ENCODE peak calls at places on chromosomes 6 and 20, in ten cellular contexts. D is psoas muscle; H is omental fat pad; K is CD4-positive, alpha-beta T cell; Z is tibial nerve; E is ovary; U is HFFc6; N is WTC11; G is left ventricle myocardium inferior; A is hepatocyte. T is an unnamed sample.

GRCh38 chr6:5851261-5851757 is 155.4 kb downstream of the NRN1 start:
- DNase-seq in D (no peak), H (no peak), K (peak), Z (no peak), E (no peak), U (no peak), N (peak), G (peak), A (peak), T (peak)

GRCh38 chr20:1185781-1186334 is 1.1 kb upstream of the TMEM74B start:
- DNase-seq in D (no peak), H (no peak), K (peak), Z (no peak), E (no peak), U (peak), N (peak), G (peak), A (peak), T (peak)

GRCh38 chr6:21593927-21594421 is 423 bp downstream of the SOX4 start:
- DNase-seq in D (no peak), H (no peak), K (no peak), Z (no peak), E (no peak), U (peak), N (peak), G (no peak), A (peak), T (no peak)

GRCh38 chr6:143754204-143754603 is 76.4 kb downstream of the PHACTR2 start:
- DNase-seq in D (no peak), H (no peak), K (no peak), Z (no peak), E (no peak), U (no peak), N (no peak), G (no peak), A (no peak), T (no peak)

GRCh38 chr6:80094017-80094416 is 12.5 kb upstream of the BCKDHB start:
- DNase-seq in D (no peak), H (no peak), K (no peak), Z (no peak), E (no peak), U (peak), N (no peak), G (no peak), A (peak), T (peak)

GRCh38 chr6:31971279-31971992 is 502 bp downstream of the DXO start:
- DNase-seq in D (no peak), H (no peak), K (no peak), Z (no peak), E (peak), U (no peak), N (no peak), G (no peak), A (no peak), T (no peak)

GRCh38 chr20:57556980-57557274 is 4.0 kb upstream of the PCK1 start:
- DNase-seq in D (no peak), H (no peak), K (no peak), Z (no peak), E (no peak), U (no peak), N (no peak), G (no peak), A (no peak), T (no peak)

GRCh38 chr20:51928931-51929330 is 126.6 kb upstream of the SALL4 start:
- DNase-seq in D (no peak), H (no peak), K (no peak), Z (no peak), E (no peak), U (no peak), N (no peak), G (no peak), A (no peak), T (no peak)

GRCh38 chr20:7673841-7674240 is 266.4 kb downstream of the HAO1 start:
- DNase-seq in D (no peak), H (no peak), K (no peak), Z (no peak), E (no peak), U (no peak), N (no peak), G (no peak), A (no peak), T (no peak)

GRCh38 chr20:20824924-20825584 is 112.6 kb upstream of the RALGAPA2 start:
- DNase-seq in D (peak), H (no peak), K (peak), Z (no peak), E (peak), U (no peak), N (peak), G (peak), A (peak), T (peak)

GRCh38 chr20:1302578-1303541 is 26.1 kb downstream of the SDCBP2 start:
- DNase-seq in D (peak), H (no peak), K (no peak), Z (no peak), E (no peak), U (no peak), N (no peak), G (no peak), A (no peak), T (no peak)

GRCh38 chr6:119873107-119873506 is 523.5 kb upstream of the MAN1A1 start:
- DNase-seq in D (no peak), H (no peak), K (no peak), Z (no peak), E (no peak), U (no peak), N (no peak), G (no peak), A (no peak), T (no peak)

GRCh38 chr6:90413867-90414266 is 117.2 kb upstream of the BACH2 start:
- DNase-seq in D (no peak), H (no peak), K (peak), Z (no peak), E (peak), U (no peak), N (peak), G (no peak), A (peak), T (peak)

GRCh38 chr6:157760137-157760536 is 62.9 kb upstream of the SNX9 start:
- DNase-seq in D (no peak), H (no peak), K (no peak), Z (no peak), E (no peak), U (no peak), N (no peak), G (no peak), A (no peak), T (no peak)

GRCh38 chr20:18057106-18057993 is at the start of gene OVOL2:
- DNase-seq in D (no peak), H (no peak), K (no peak), Z (no peak), E (no peak), U (no peak), N (peak), G (no peak), A (peak), T (peak)

GRCh38 chr20:53608456-53609413 is 15.1 kb upstream of the ZNF217 start:
- DNase-seq in D (peak), H (no peak), K (no peak), Z (no peak), E (peak), U (no peak), N (no peak), G (peak), A (peak), T (no peak)

GRCh38 chr20:8646716-8647115 is 422.2 kb upstream of the PLCB4 start:
- DNase-seq in D (no peak), H (no peak), K (no peak), Z (no peak), E (no peak), U (peak), N (no peak), G (no peak), A (no peak), T (no peak)

GRCh38 chr20:35299780-35300179 is 7.6 kb upstream of the FAM83C start:
- DNase-seq in D (no peak), H (no peak), K (no peak), Z (no peak), E (peak), U (no peak), N (no peak), G (no peak), A (no peak), T (no peak)

DNA sequence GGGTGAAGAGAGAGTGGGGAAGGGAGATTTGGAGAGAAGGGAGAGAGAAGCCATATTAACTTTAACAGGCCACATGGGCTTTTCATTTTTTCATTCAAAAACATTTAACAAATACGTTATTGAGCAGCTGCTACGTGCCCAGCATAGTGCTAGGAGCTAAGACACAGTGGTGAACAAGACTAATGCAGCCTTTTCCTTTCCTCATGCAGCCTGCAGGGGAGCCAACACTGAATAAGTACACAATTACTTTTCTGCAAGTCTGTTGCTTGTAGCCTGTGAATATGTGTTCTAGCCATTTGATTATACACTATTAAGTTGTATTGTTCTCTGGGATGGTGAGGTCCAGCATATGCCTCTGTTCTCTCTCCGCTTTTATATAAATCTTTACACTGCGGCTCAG is 1.9 kb upstream of the BLOC1S5 start:
- DNase-seq in D (no peak), H (no peak), K (no peak), Z (no peak), E (no peak), U (no peak), N (no peak), G (no peak), A (no peak), T (no peak)
- TF ChIP-seq CTCF in D (no peak), H (no peak), K (no peak), Z (no peak), E (no peak), U (no peak), N (no peak), G (no peak), A (no peak), T (no peak)

GRCh38 chr6:48736486-48737206 is 625.6 kb upstream of the PTCHD4 start:
- DNase-seq in D (no peak), H (no peak), K (no peak), Z (no peak), E (no peak), U (peak), N (no peak), G (no peak), A (no peak), T (no peak)
- TF ChIP-seq CTCF in D (no peak), H (no peak), K (no peak), Z (no peak), E (no peak), U (peak), N (no peak), G (no peak), A (no peak), T (no peak)

GRCh38 chr6:99790679-99791078 is 184.0 kb downstream of the PRDM13 start:
- DNase-seq in D (no peak), H (no peak), K (no peak), Z (no peak), E (no peak), U (no peak), N (no peak), G (no peak), A (no peak), T (no peak)
- TF ChIP-seq CTCF in D (peak), H (no peak), K (no peak), Z (no peak), E (no peak), U (peak), N (no peak), G (peak), A (peak), T (no peak)

GRCh38 chr6:111871725-111872520 is 1.3 kb downstream of the FYN start:
- DNase-seq in D (no peak), H (no peak), K (peak), Z (no peak), E (peak), U (peak), N (no peak), G (peak), A (peak), T (peak)

GRCh38 chr6:111871207-111871606 is 2.0 kb downstream of the FYN start:
- DNase-seq in D (no peak), H (no peak), K (no peak), Z (no peak), E (no peak), U (no peak), N (no peak), G (no peak), A (no peak), T (peak)

GRCh38 chr6:111872521-111873177 is 603 bp downstream of the FYN start:
- DNase-seq in D (peak), H (no peak), K (peak), Z (peak), E (peak), U (peak), N (peak), G (peak), A (peak), T (peak)

GRCh38 chr6:111874030-111874425 is 776 bp upstream of the FYN start:
- DNase-seq in D (no peak), H (no peak), K (peak), Z (no peak), E (no peak), U (no peak), N (no peak), G (no peak), A (no peak), T (peak)

DNA sequence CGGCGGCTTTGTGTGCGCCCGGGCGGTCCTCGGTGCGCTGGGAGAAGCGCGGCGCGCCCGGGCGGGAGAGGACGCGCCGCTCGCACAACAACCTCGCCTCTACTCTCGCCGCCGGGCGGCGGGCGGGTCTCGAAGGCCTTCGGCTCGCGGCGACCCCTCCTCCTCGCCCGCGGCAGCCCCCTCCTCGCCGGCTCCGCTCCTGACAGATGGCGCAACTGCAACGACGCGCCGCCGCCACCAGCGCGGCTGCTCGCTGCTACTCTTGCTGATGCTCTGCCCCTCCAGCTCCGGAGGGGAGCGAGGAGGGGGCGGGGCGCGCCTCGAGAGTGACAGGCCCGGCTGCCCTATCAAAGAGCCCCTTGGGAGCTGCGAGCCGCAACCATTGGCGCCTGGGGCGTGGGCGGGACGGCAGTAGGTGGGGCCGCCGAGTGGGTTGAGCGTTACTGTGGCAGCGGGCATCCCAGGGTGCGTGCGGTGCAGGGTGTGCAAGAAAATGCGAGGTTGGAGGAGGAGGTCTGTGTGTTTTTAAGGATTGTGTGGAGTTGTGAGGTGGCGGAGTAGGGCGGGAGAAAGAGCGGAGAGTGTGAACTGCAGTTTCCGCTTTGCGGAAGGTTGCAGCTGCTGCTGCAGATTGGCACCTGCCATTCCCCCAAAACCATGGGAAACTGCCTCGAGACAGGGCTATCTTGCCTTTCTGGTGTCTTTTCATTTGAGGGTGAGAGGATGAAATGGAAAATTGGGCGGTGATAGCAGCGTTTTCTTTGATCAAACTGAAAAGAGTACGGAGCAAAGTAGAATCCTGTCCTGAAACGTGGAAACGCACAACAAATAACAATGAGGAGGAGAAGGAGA is at the start of gene FYN:
- DNase-seq in D (peak), H (peak), K (peak), Z (peak), E (peak), U (peak), N (peak), G (peak), A (peak), T (peak)
- TF ChIP-seq CTCF in D (peak), H (no peak), K (no peak), Z (peak), E (no peak), U (peak), N (no peak), G (peak), A (peak), T (peak)

DNA sequence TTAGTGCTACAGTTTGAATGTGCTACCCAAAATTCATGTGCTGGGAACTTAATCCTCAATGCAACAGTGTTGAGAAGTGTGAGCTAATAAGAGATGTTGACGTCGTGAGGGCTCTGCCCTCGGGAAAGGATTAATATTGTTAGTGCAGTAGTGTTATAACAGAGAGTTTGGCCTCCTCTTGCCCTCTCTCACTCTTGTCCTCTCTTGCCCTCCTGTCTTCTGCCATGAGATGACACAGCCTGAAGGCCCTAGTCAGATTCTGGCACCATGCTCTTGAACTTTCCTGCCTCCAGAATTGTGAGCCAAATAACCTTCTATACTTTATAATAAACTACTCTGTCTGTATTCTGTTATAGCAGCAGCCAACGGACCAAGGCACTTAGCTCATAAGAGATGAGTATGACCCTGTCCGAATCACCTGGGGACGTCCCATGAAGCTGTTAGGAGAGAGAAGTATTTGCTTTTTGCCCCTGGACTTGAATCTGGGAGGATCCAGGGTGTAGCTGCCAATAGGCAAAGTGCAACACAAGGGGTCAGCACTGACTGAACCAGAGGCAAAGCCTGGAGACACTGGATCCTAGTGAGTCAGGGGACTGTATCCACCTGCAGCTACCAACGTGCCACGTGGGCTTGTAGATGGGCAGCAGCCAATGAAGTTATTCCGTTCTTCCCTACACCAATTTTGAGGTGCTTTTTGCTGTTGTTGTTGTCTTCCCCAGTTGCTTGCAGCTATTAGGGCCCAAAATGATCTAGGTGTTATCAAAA is 233.7 kb downstream of the THBS2 start:
- DNase-seq in D (no peak), H (no peak), K (no peak), Z (no peak), E (no peak), U (no peak), N (peak), G (no peak), A (no peak), T (no peak)
- TF ChIP-seq CTCF in D (no peak), H (no peak), K (no peak), Z (no peak), E (no peak), U (peak), N (no peak), G (no peak), A (peak), T (no peak)

GRCh38 chr20:32672982-32673727 is 586 bp downstream of the C20orf203 start:
- DNase-seq in D (no peak), H (no peak), K (peak), Z (no peak), E (no peak), U (no peak), N (peak), G (no peak), A (no peak), T (peak)
- TF ChIP-seq CTCF in D (no peak), H (no peak), K (no peak), Z (no peak), E (no peak), U (no peak), N (no peak), G (no peak), A (no peak), T (no peak)

DNA sequence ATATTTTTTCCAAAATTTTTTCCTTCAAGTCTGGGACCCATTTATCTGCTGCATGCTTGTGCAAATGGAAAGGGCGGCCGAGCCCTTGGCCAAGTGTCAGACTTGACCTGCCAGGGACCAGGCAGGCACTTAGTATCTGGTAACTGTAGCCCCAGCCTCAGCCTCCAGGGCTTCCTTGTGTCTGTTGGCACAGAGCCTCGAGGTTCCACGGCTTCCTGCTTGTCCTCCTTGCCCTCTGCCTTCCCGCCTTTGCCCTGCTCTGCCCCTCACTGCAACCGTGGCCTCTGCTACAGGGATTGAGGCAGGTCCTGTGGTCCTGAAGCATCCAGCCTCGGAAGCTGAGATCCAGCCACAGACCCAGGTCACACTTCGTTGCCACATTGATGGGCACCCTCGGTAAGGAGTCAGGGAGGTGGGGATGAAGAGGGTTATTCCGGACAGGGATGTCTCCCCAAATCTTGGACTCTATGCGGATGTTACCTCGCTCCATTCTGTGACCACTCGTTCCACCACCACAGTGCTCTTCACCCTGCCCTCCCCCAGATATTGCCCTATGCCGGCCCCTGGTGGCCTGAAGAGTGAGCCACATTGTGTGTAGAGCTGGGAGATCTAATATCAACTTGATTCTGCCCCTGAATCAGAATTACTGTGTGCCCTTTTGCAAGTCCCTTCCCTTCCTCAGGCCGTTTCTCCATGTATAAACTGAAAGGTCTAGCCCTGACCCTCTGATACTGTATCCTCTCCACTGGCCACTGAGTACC is 41.5 kb upstream of the SRF start:
- DNase-seq in D (no peak), H (no peak), K (peak), Z (no peak), E (no peak), U (no peak), N (peak), G (no peak), A (peak), T (peak)
- TF ChIP-seq CTCF in D (peak), H (no peak), K (no peak), Z (peak), E (no peak), U (peak), N (no peak), G (peak), A (peak), T (peak)

GRCh38 chr20:47311967-47312681 is 44.4 kb downstream of the ZMYND8 start:
- DNase-seq in D (no peak), H (no peak), K (no peak), Z (no peak), E (no peak), U (no peak), N (no peak), G (no peak), A (no peak), T (no peak)
- TF ChIP-seq CTCF in D (no peak), H (no peak), K (no peak), Z (no peak), E (no peak), U (no peak), N (no peak), G (no peak), A (no peak), T (no peak)